ENCODE peak calls at places on chromosome 11, in nine cellular contexts. H is fibroblast of the conjunctiva; Y is HEK293T; L is A172; R is hippocampal formation; J is iris pigment epithelial cell; E is posterior cingulate gyrus; O is NCI-H2029 treated with DMSO at 0.1 percent for 48 hours; S is stimulated activated CD8-positive, alpha-beta memory T cell treated with anti-CD3 and anti-CD28 coated beads, Interleukin-7, amount 100 ng/mL, for 1 hour. D is an unnamed sample.

GRCh38 chr11:14500181-14500651 is 605 bp upstream of the COPB1 start:
- DNase-seq in H (peak), Y (peak), L (peak), R (peak), J (peak), E (peak), O (peak), S (peak), D (peak)

GRCh38 chr11:117824571-117825537 is at the start of gene FXYD2:
- DNase-seq in H (no peak), Y (no peak), L (no peak), R (no peak), J (no peak), E (peak), O (peak), S (no peak), D (peak)

GRCh38 chr11:2399488-2400068 is 972 bp upstream of the TSSC4 start:
- DNase-seq in H (no peak), Y (peak), L (no peak), R (no peak), J (peak), E (no peak), O (no peak), S (no peak), D (no peak)

GRCh38 chr11:16030664-16031063 is 325.7 kb downstream of the SOX6 start:
- DNase-seq in H (no peak), Y (no peak), L (no peak), R (no peak), J (no peak), E (no peak), O (no peak), S (no peak), D (no peak)

GRCh38 chr11:71183878-71184277 is 68.5 kb downstream of the SHANK2 start:
- DNase-seq in H (no peak), Y (no peak), L (no peak), R (no peak), J (no peak), E (no peak), O (no peak), S (no peak), D (no peak)

GRCh38 chr11:129458756-129459535 is 83.3 kb downstream of the BARX2 start:
- DNase-seq in H (no peak), Y (peak), L (peak), R (no peak), J (no peak), E (no peak), O (peak), S (no peak), D (no peak)

GRCh38 chr11:130580372-130580771 is 131.9 kb downstream of the ADAMTS15 start:
- DNase-seq in H (no peak), Y (no peak), L (peak), R (peak), J (peak), E (peak), O (peak), S (no peak), D (no peak)

GRCh38 chr11:1071571-1072115 is 3.0 kb upstream of the MUC2 start:
- DNase-seq in H (no peak), Y (no peak), L (no peak), R (no peak), J (no peak), E (peak), O (no peak), S (no peak), D (no peak)

GRCh38 chr11:31636983-31637382 is 127.4 kb downstream of the ELP4 start:
- DNase-seq in H (no peak), Y (no peak), L (no peak), R (no peak), J (no peak), E (no peak), O (no peak), S (no peak), D (no peak)

GRCh38 chr11:36091256-36091811 is 147.5 kb downstream of the LDLRAD3 start:
- DNase-seq in H (no peak), Y (no peak), L (peak), R (no peak), J (peak), E (no peak), O (no peak), S (no peak), D (no peak)

GRCh38 chr11:121929581-121929980 is 186.4 kb downstream of the BLID start:
- DNase-seq in H (no peak), Y (no peak), L (no peak), R (peak), J (peak), E (no peak), O (peak), S (no peak), D (peak)

GRCh38 chr11:24760681-24761080 is 263.8 kb downstream of the LUZP2 start:
- DNase-seq in H (no peak), Y (no peak), L (peak), R (no peak), J (peak), E (no peak), O (no peak), S (no peak), D (no peak)

GRCh38 chr11:68120212-68121066 is 749 bp downstream of the CHKA start:
- DNase-seq in H (no peak), Y (peak), L (peak), R (peak), J (peak), E (no peak), O (no peak), S (no peak), D (peak)

GRCh38 chr11:134449713-134450112 is 37.7 kb upstream of the B3GAT1 start:
- DNase-seq in H (no peak), Y (no peak), L (no peak), R (no peak), J (no peak), E (no peak), O (no peak), S (no peak), D (no peak)

GRCh38 chr11:117480221-117480620 is 152.6 kb downstream of the CEP164 start:
- DNase-seq in H (no peak), Y (no peak), L (no peak), R (no peak), J (no peak), E (no peak), O (no peak), S (no peak), D (no peak)

GRCh38 chr11:1498262-1498661 is 11.7 kb upstream of the MOB2 start:
- DNase-seq in H (no peak), Y (no peak), L (no peak), R (no peak), J (no peak), E (peak), O (no peak), S (no peak), D (no peak)

GRCh38 chr11:31798057-31799035 is 12.8 kb downstream of the PAX6 start:
- DNase-seq in H (no peak), Y (no peak), L (no peak), R (no peak), J (no peak), E (no peak), O (no peak), S (no peak), D (no peak)

GRCh38 chr11:69359735-69360470 is 65.9 kb downstream of the MYEOV start:
- DNase-seq in H (no peak), Y (no peak), L (peak), R (no peak), J (peak), E (no peak), O (no peak), S (no peak), D (no peak)

GRCh38 chr11:118375980-118376379 is 16.6 kb downstream of the UBE4A start:
- DNase-seq in H (no peak), Y (no peak), L (no peak), R (no peak), J (no peak), E (no peak), O (no peak), S (no peak), D (no peak)

GRCh38 chr11:62665630-62666258 is 632 bp downstream of the CSKMT start:
- DNase-seq in H (no peak), Y (peak), L (peak), R (no peak), J (peak), E (peak), O (no peak), S (peak), D (peak)

GRCh38 chr11:127493330-127493729 is 492.8 kb upstream of the KIRREL3 start:
- DNase-seq in H (no peak), Y (peak), L (no peak), R (peak), J (peak), E (no peak), O (no peak), S (no peak), D (no peak)

GRCh38 chr11:127624455-127624854 is 623.9 kb upstream of the KIRREL3 start:
- DNase-seq in H (no peak), Y (no peak), L (no peak), R (no peak), J (peak), E (peak), O (peak), S (no peak), D (no peak)

GRCh38 chr11:17003426-17003825 is 10.8 kb downstream of the PLEKHA7 start:
- DNase-seq in H (no peak), Y (no peak), L (no peak), R (no peak), J (no peak), E (no peak), O (no peak), S (no peak), D (no peak)

D was measured in mucosa of gallbladder.